ENCODE peak calls at places on chromosome 20, in eight cellular contexts. Z, H, E, O, S, C, F and G are unnamed samples.

GRCh38 chr20:10171864-10172751 is 46.5 kb upstream of the SNAP25 start:
- DNase-seq in O (peak; percentile 73), E (peak; percentile 45), S (peak; percentile 58), H (peak; percentile 64), C (peak; percentile 90), F (peak; percentile 86), Z (peak; percentile 56), G (peak; percentile 39)

GRCh38 chr20:26209171-26209941 is 512.7 kb upstream of the ZNF337 start:
- DNase-seq in E (peak; percentile 15), Z (no peak), F (no peak), H (peak; percentile 67), S (no peak), C (no peak), O (no peak), G (peak; percentile 22)

GRCh38 chr20:17556842-17557674 is 12.8 kb upstream of the DSTN start:
- DNase-seq in C (peak; percentile 92), S (no peak), E (no peak), O (peak; percentile 57), F (peak; percentile 75), H (no peak), Z (no peak), G (no peak)

GRCh38 chr20:16898433-16898832 is 150.3 kb downstream of the OTOR start:
- DNase-seq in Z (no peak), H (no peak), F (no peak), E (no peak), C (no peak), S (no peak), O (no peak), G (no peak)

GRCh38 chr20:5821627-5822215 is 71.5 kb downstream of the SHLD1 start:
- DNase-seq in F (no peak), H (no peak), E (no peak), Z (no peak), O (no peak), S (no peak), C (no peak), G (no peak)

GRCh38 chr20:2237059-2237458 is 58.7 kb upstream of the TGM3 start:
- DNase-seq in C (no peak), O (peak; percentile 73), H (peak; percentile 80), Z (peak; percentile 72), E (no peak), S (no peak), F (no peak), G (no peak)

GRCh38 chr20:35619196-35620095 is 3.8 kb downstream of the SPAG4 start:
- DNase-seq in F (peak; percentile 64), S (peak; percentile 70), Z (peak; percentile 95), O (peak; percentile 57), E (peak; percentile 83), H (peak; percentile 94), C (peak; percentile 58), G (peak; percentile 83)

GRCh38 chr20:50052952-50053789 is 59.8 kb downstream of the UBE2V1 start:
- DNase-seq in Z (no peak), H (no peak), E (no peak), C (no peak), S (no peak), O (no peak), F (no peak), G (no peak)

GRCh38 chr20:56222945-56223344 is 25.6 kb upstream of the MC3R start:
- DNase-seq in C (no peak), O (no peak), H (no peak), Z (no peak), E (no peak), S (no peak), F (no peak), G (no peak)

GRCh38 chr20:35523298-35523888 is 6.1 kb downstream of the C20orf173 start:
- DNase-seq in F (no peak), H (no peak), S (no peak), C (no peak), Z (no peak), O (no peak), E (peak; percentile 37), G (peak; percentile 59)

GRCh38 chr20:50284811-50285375 is 94.3 kb downstream of the CEBPB start:
- DNase-seq in S (no peak), F (no peak), Z (no peak), H (no peak), O (no peak), C (no peak), E (no peak), G (no peak)

GRCh38 chr20:44646023-44646640 is 5.4 kb downstream of the ADA start:
- DNase-seq in H (peak; percentile 80), S (no peak), Z (no peak), F (no peak), E (no peak), O (no peak), C (peak; percentile 16), G (no peak)

GRCh38 chr20:44651507-44652373 is at the start of gene ADA:
- DNase-seq in F (no peak), E (peak; percentile 49), Z (peak; percentile 89), C (peak; percentile 11), O (peak; percentile 57), H (peak; percentile 90), S (peak; percentile 53), G (peak; percentile 58)

GRCh38 chr20:31685853-31686641 is 36.6 kb downstream of the BCL2L1 start:
- DNase-seq in S (no peak), C (no peak), F (no peak), H (no peak), Z (no peak), O (no peak), E (no peak), G (no peak)

GRCh38 chr20:51311636-51312479 is 230.7 kb downstream of the NFATC2 start:
- DNase-seq in H (no peak), C (no peak), O (no peak), S (no peak), E (no peak), F (no peak), Z (no peak), G (no peak)

GRCh38 chr20:42678895-42679294 is 510.8 kb downstream of the PTPRT start:
- DNase-seq in F (no peak), Z (no peak), H (no peak), S (no peak), E (no peak), O (no peak), C (no peak), G (no peak)

GRCh38 chr20:32111763-32112162 is 2.2 kb downstream of the TM9SF4 start:
- DNase-seq in E (no peak), C (no peak), H (no peak), F (no peak), O (peak; percentile 36), Z (no peak), S (no peak), G (no peak)